ENCODE peak calls at places on chromosomes 3 and 15, in six cellular contexts. One of them, this sample, is unnamed.

GRCh38 chr15:83657549-83657948 is 3.6 kb downstream of the ADAMTSL3 start:
- DNase-seq in tibial nerve: no peak
- DNase-seq in AG09319: no peak
- DNase-seq in WERI-Rb-1: no peak
- DNase-seq in astrocyte of the spinal cord: no peak
- DNase-seq in adrenal gland: no peak
- DNase-seq in this sample: no peak

GRCh38 chr15:68252925-68253534 is 23.5 kb upstream of the CLN6 start:
- DNase-seq in tibial nerve: no peak
- DNase-seq in AG09319: no peak
- DNase-seq in WERI-Rb-1: peak
- DNase-seq in astrocyte of the spinal cord: peak
- DNase-seq in adrenal gland: no peak
- DNase-seq in this sample: no peak

GRCh38 chr3:185677146-185677829 is 91.2 kb downstream of the SENP2 start:
- DNase-seq in tibial nerve: no peak
- DNase-seq in AG09319: peak
- DNase-seq in WERI-Rb-1: peak
- DNase-seq in astrocyte of the spinal cord: peak
- DNase-seq in adrenal gland: peak
- DNase-seq in this sample: no peak

GRCh38 chr15:70151008-70151407 is 53.3 kb upstream of the TLE3 start:
- DNase-seq in tibial nerve: no peak
- DNase-seq in AG09319: no peak
- DNase-seq in WERI-Rb-1: no peak
- DNase-seq in astrocyte of the spinal cord: no peak
- DNase-seq in adrenal gland: no peak
- DNase-seq in this sample: no peak

GRCh38 chr15:88695595-88696186 is 56.9 kb downstream of the ISG20 start:
- DNase-seq in tibial nerve: no peak
- DNase-seq in AG09319: no peak
- DNase-seq in WERI-Rb-1: no peak
- DNase-seq in astrocyte of the spinal cord: no peak
- DNase-seq in adrenal gland: no peak
- DNase-seq in this sample: no peak

GRCh38 chr15:44296625-44297524 is 8.4 kb downstream of the GOLM2 start:
- DNase-seq in tibial nerve: no peak
- DNase-seq in AG09319: no peak
- DNase-seq in WERI-Rb-1: no peak
- DNase-seq in astrocyte of the spinal cord: peak
- DNase-seq in adrenal gland: no peak
- DNase-seq in this sample: no peak

GRCh38 chr3:127256872-127257271 is 31.0 kb downstream of the PRR20G start:
- DNase-seq in tibial nerve: no peak
- DNase-seq in AG09319: no peak
- DNase-seq in WERI-Rb-1: no peak
- DNase-seq in astrocyte of the spinal cord: no peak
- DNase-seq in adrenal gland: no peak
- DNase-seq in this sample: no peak

GRCh38 chr15:55980511-55980910 is 12.9 kb downstream of the NEDD4 start:
- DNase-seq in tibial nerve: no peak
- DNase-seq in AG09319: no peak
- DNase-seq in WERI-Rb-1: no peak
- DNase-seq in astrocyte of the spinal cord: no peak
- DNase-seq in adrenal gland: no peak
- DNase-seq in this sample: no peak

GRCh38 chr15:51262468-51262867 is 75.9 kb downstream of the CYP19A1 start:
- DNase-seq in tibial nerve: no peak
- DNase-seq in AG09319: no peak
- DNase-seq in WERI-Rb-1: no peak
- DNase-seq in astrocyte of the spinal cord: no peak
- DNase-seq in adrenal gland: no peak
- DNase-seq in this sample: no peak

GRCh38 chr15:36407647-36408046 is 171.8 kb upstream of the CDIN1 start:
- DNase-seq in tibial nerve: no peak
- DNase-seq in AG09319: no peak
- DNase-seq in WERI-Rb-1: no peak
- DNase-seq in astrocyte of the spinal cord: peak
- DNase-seq in adrenal gland: no peak
- DNase-seq in this sample: peak

GRCh38 chr3:14360123-14360881 is 42.1 kb upstream of the SLC6A6 start:
- DNase-seq in tibial nerve: no peak
- DNase-seq in AG09319: no peak
- DNase-seq in WERI-Rb-1: no peak
- DNase-seq in astrocyte of the spinal cord: peak
- DNase-seq in adrenal gland: no peak
- DNase-seq in this sample: no peak

GRCh38 chr3:66722675-66723074 is 221.9 kb upstream of the LRIG1 start:
- DNase-seq in tibial nerve: no peak
- DNase-seq in AG09319: peak
- DNase-seq in WERI-Rb-1: no peak
- DNase-seq in astrocyte of the spinal cord: peak
- DNase-seq in adrenal gland: peak
- DNase-seq in this sample: no peak

GRCh38 chr15:32676095-32676643 is 34.7 kb downstream of the SCG5 start:
- DNase-seq in tibial nerve: no peak
- DNase-seq in AG09319: no peak
- DNase-seq in WERI-Rb-1: peak
- DNase-seq in astrocyte of the spinal cord: no peak
- DNase-seq in adrenal gland: no peak
- DNase-seq in this sample: no peak

GRCh38 chr15:51172190-51172589 is 77.5 kb upstream of the TNFAIP8L3 start:
- DNase-seq in tibial nerve: no peak
- DNase-seq in AG09319: no peak
- DNase-seq in WERI-Rb-1: no peak
- DNase-seq in astrocyte of the spinal cord: no peak
- DNase-seq in adrenal gland: no peak
- DNase-seq in this sample: no peak

GRCh38 chr3:137514853-137515252 is 249.3 kb upstream of the SOX14 start:
- DNase-seq in tibial nerve: no peak
- DNase-seq in AG09319: no peak
- DNase-seq in WERI-Rb-1: no peak
- DNase-seq in astrocyte of the spinal cord: no peak
- DNase-seq in adrenal gland: no peak
- DNase-seq in this sample: no peak

GRCh38 chr3:61052855-61053254 is 198.4 kb downstream of the FHIT start:
- DNase-seq in tibial nerve: no peak
- DNase-seq in AG09319: no peak
- DNase-seq in WERI-Rb-1: no peak
- DNase-seq in astrocyte of the spinal cord: no peak
- DNase-seq in adrenal gland: no peak
- DNase-seq in this sample: no peak

GRCh38 chr3:143192193-143192592 is 72.6 kb downstream of the CHST2 start:
- DNase-seq in tibial nerve: no peak
- DNase-seq in AG09319: no peak
- DNase-seq in WERI-Rb-1: no peak
- DNase-seq in astrocyte of the spinal cord: no peak
- DNase-seq in adrenal gland: no peak
- DNase-seq in this sample: no peak

GRCh38 chr3:131033480-131034080 is 6.9 kb downstream of the NEK11 start:
- DNase-seq in tibial nerve: no peak
- DNase-seq in AG09319: no peak
- DNase-seq in WERI-Rb-1: peak
- DNase-seq in astrocyte of the spinal cord: peak
- DNase-seq in adrenal gland: no peak
- DNase-seq in this sample: no peak

GRCh38 chr3:23071758-23072157 is 131.4 kb upstream of the UBE2E2 start:
- DNase-seq in tibial nerve: no peak
- DNase-seq in AG09319: no peak
- DNase-seq in WERI-Rb-1: no peak
- DNase-seq in astrocyte of the spinal cord: no peak
- DNase-seq in adrenal gland: no peak
- DNase-seq in this sample: no peak

GRCh38 chr3:179897241-179897640 is 139.5 kb downstream of the PEX5L start:
- DNase-seq in tibial nerve: no peak
- DNase-seq in AG09319: no peak
- DNase-seq in WERI-Rb-1: no peak
- DNase-seq in astrocyte of the spinal cord: no peak
- DNase-seq in adrenal gland: no peak
- DNase-seq in this sample: no peak

GRCh38 chr3:195122261-195122660 is 148.7 kb downstream of the XXYLT1 start:
- DNase-seq in tibial nerve: no peak
- DNase-seq in AG09319: no peak
- DNase-seq in WERI-Rb-1: no peak
- DNase-seq in astrocyte of the spinal cord: no peak
- DNase-seq in adrenal gland: no peak
- DNase-seq in this sample: no peak
- TF ChIP-seq CTCF in tibial nerve: no peak
- TF ChIP-seq CTCF in AG09319: no peak
- TF ChIP-seq CTCF in WERI-Rb-1: no peak
- TF ChIP-seq CTCF in astrocyte of the spinal cord: no peak
- TF ChIP-seq CTCF in adrenal gland: no peak
- TF ChIP-seq CTCF in this sample: no peak

DNA sequence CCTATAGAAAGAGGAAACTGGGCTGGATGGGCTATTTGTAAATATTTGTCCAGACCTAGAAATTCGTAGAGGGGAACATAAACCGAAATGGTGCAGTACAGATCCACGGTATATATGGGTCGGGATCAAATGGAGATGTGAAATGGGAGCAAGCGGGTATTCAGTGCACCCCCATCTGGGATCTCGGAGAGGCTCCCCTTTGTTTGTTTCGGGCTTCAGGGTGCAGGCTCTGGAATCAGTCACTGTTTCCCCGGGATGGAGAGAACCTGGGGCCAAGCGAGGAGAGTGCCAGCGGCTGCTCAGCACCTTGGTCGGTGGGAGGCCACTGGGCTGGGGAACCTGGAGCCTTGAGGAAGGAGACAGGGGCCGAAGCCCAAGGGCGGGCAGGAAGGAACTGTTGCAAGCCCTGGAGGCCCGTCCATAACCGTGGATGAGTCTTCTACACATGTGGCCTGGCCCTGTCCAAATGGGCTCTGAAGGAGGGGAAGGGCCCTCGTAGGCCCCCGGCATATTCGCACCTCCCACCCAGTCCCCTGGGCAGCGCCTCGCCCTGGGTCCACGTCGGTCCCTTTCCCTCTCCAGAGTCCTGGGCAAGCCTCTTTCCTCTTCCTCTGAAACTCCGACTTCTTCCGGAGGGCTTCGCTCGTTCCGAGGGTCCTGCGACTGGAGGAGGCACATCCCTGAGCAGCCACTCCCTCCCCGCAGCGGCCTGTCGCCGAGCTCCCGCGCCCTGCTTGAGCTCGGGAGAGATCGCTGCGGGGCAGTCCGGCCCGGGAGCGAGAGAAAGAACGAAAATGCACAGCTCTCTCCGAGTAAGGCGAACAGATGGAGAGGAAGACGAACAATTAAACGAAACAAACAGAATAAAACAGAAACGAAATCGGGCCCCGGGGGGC is 3.0 kb downstream of the ISL2 start:
- DNase-seq in tibial nerve: no peak
- DNase-seq in AG09319: no peak
- DNase-seq in WERI-Rb-1: peak
- DNase-seq in astrocyte of the spinal cord: peak
- DNase-seq in adrenal gland: no peak
- DNase-seq in this sample: no peak
- TF ChIP-seq CTCF in tibial nerve: no peak
- TF ChIP-seq CTCF in AG09319: no peak
- TF ChIP-seq CTCF in WERI-Rb-1: no peak
- TF ChIP-seq CTCF in astrocyte of the spinal cord: no peak
- TF ChIP-seq CTCF in adrenal gland: no peak
- TF ChIP-seq CTCF in this sample: no peak

DNA sequence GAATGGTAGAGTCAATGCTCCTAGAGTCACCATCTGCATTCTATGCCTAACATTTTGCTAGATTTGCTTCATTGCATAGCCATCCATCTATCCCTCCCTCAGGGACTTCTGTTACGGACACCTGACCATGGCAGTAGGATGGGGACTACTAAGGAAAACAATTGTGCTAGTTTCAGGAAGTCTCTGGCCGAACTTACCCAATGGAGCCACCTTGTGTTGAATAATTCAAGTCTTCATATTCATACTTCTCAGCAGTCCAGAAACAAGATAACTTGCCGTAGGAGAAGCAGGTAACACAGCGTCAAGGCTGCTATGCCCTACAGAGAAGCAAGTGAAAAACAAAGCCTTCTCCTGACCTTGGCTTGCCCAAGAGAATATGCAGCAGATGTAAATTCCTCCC is 685.3 kb downstream of the GRM7 start:
- DNase-seq in tibial nerve: no peak
- DNase-seq in AG09319: no peak
- DNase-seq in WERI-Rb-1: no peak
- DNase-seq in astrocyte of the spinal cord: peak
- DNase-seq in adrenal gland: peak
- DNase-seq in this sample: no peak
- TF ChIP-seq CTCF in tibial nerve: no peak
- TF ChIP-seq CTCF in AG09319: no peak
- TF ChIP-seq CTCF in WERI-Rb-1: peak
- TF ChIP-seq CTCF in astrocyte of the spinal cord: peak
- TF ChIP-seq CTCF in adrenal gland: peak
- TF ChIP-seq CTCF in this sample: no peak

GRCh38 chr15:38010390-38010789 is 76.0 kb downstream of the TMCO5A start:
- DNase-seq in tibial nerve: no peak
- DNase-seq in AG09319: peak
- DNase-seq in WERI-Rb-1: no peak
- DNase-seq in astrocyte of the spinal cord: peak
- DNase-seq in adrenal gland: no peak
- DNase-seq in this sample: no peak
- TF ChIP-seq CTCF in tibial nerve: no peak
- TF ChIP-seq CTCF in AG09319: peak
- TF ChIP-seq CTCF in WERI-Rb-1: no peak
- TF ChIP-seq CTCF in astrocyte of the spinal cord: peak
- TF ChIP-seq CTCF in adrenal gland: no peak
- TF ChIP-seq CTCF in this sample: peak

DNA sequence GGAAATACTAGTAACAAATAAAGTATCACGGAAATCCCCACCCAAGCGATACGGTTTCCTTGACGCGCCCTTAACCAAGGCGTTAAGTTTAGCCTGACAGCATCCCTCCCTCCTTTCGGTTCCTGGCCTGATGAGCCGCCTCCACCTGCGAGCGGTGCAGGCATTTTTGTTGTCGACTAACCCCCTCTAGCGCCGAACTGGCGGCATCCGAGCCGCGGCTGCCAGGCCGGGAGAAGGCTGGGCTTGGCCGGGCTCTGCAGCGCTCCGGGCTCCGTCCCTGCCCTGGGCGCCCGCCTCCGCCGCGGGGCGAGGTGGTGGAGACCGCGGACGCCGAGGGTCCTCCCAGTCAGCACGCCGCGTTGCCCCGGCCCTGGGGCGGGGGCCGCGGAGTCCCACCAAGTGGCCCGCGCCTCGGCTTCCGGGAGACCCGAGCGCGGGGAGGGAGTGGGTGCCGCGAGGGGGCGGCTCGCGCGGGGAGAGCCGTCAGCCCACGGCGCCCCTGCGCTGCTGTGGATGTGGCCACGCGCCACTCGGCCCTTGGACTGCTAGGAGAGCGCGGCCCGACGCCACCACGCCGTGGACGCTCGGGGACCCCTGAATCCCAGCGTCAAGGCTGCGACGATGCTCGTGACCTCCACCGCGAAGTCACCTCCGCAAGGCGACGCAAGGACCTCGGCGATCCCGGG is 1.1 kb upstream of the EPHA6 start:
- DNase-seq in tibial nerve: peak
- DNase-seq in AG09319: peak
- DNase-seq in WERI-Rb-1: peak
- DNase-seq in astrocyte of the spinal cord: peak
- DNase-seq in adrenal gland: peak
- DNase-seq in this sample: no peak
- TF ChIP-seq CTCF in tibial nerve: no peak
- TF ChIP-seq CTCF in AG09319: peak
- TF ChIP-seq CTCF in WERI-Rb-1: peak
- TF ChIP-seq CTCF in astrocyte of the spinal cord: peak
- TF ChIP-seq CTCF in adrenal gland: no peak
- TF ChIP-seq CTCF in this sample: peak

GRCh38 chr3:38247366-38248035 is 18.1 kb upstream of the SLC22A13 start:
- DNase-seq in tibial nerve: no peak
- DNase-seq in AG09319: peak
- DNase-seq in WERI-Rb-1: peak
- DNase-seq in astrocyte of the spinal cord: peak
- DNase-seq in adrenal gland: peak
- DNase-seq in this sample: peak
- TF ChIP-seq CTCF in tibial nerve: no peak
- TF ChIP-seq CTCF in AG09319: peak
- TF ChIP-seq CTCF in WERI-Rb-1: peak
- TF ChIP-seq CTCF in astrocyte of the spinal cord: peak
- TF ChIP-seq CTCF in adrenal gland: peak
- TF ChIP-seq CTCF in this sample: peak